ENCODE peak calls at places on chromosomes 16 and 17, in seven cellular contexts. J is GM18507, N is NCI-H2081, A is NCI-H510A treated with DMSO at 0.1 percent for 48 hours, I is amniotic epithelial cell, E is breast epithelium, B is SJSA1. M is an unnamed sample.

GRCh38 chr17:45821147-45821546 is 23.5 kb upstream of the SPPL2C start:
- DNase-seq in N (no peak), J (no peak), I (no peak), B (no peak), E (no peak), A (no peak), M (no peak)

GRCh38 chr17:58084317-58084981 is 1.2 kb downstream of the DYNLL2 start:
- DNase-seq in E (no peak), I (peak), B (no peak), A (peak), J (peak), N (peak), M (peak)

GRCh38 chr16:78686601-78687000 is 587.1 kb downstream of the WWOX start:
- DNase-seq in E (no peak), N (no peak), J (no peak), A (no peak), B (no peak), I (no peak), M (no peak)

GRCh38 chr16:79139799-79140198 is 460.7 kb downstream of the MAF start:
- DNase-seq in J (no peak), N (no peak), E (no peak), B (no peak), A (no peak), I (no peak), M (no peak)

GRCh38 chr16:84973776-84974523 is 37.4 kb downstream of the ZDHHC7 start:
- DNase-seq in A (no peak), N (no peak), B (no peak), I (no peak), E (no peak), J (no peak), M (no peak)

GRCh38 chr17:8954339-8954738 is 11.2 kb downstream of the PIK3R5 start:
- DNase-seq in B (no peak), A (no peak), N (no peak), J (no peak), I (no peak), E (no peak), M (no peak)

GRCh38 chr16:50462793-50463507 is 85.2 kb upstream of the NKD1 start:
- DNase-seq in I (no peak), N (no peak), J (no peak), A (no peak), E (peak), B (no peak), M (no peak)

GRCh38 chr17:61467416-61468262 is 15.4 kb downstream of the TBX4 start:
- DNase-seq in A (peak), B (no peak), E (peak), I (peak), J (no peak), N (no peak), M (no peak)

GRCh38 chr17:19460695-19461094 is 49.7 kb downstream of the RNF112 start:
- DNase-seq in B (no peak), I (no peak), J (no peak), N (no peak), E (no peak), A (no peak), M (no peak)

GRCh38 chr17:48219605-48220004 is 112.0 kb downstream of the SNX11 start:
- DNase-seq in N (no peak), E (no peak), J (no peak), A (peak), I (no peak), B (no peak), M (no peak)

GRCh38 chr16:89880477-89881367 is 7.3 kb downstream of the TCF25 start:
- DNase-seq in N (no peak), A (no peak), B (no peak), E (no peak), I (no peak), J (no peak), M (no peak)

GRCh38 chr17:38681096-38681495 is 6.3 kb upstream of the EPOP start:
- DNase-seq in N (no peak), I (no peak), J (no peak), B (no peak), A (no peak), E (no peak), M (no peak)

GRCh38 chr17:22266231-22266630 is 573.9 kb downstream of the KCNJ18 start:
- DNase-seq in I (no peak), A (peak), E (no peak), J (no peak), B (no peak), N (peak), M (no peak)

GRCh38 chr17:77926144-77926543 is 32.4 kb upstream of the TNRC6C start:
- DNase-seq in B (no peak), I (no peak), E (no peak), N (no peak), J (no peak), A (no peak), M (no peak)

GRCh38 chr17:45144199-45145034 is 3.9 kb upstream of the HEXIM1 start:
- DNase-seq in N (no peak), J (no peak), I (no peak), B (no peak), E (no peak), A (no peak), M (no peak)

GRCh38 chr17:79463421-79464309 is 147.2 kb downstream of the RBFOX3 start:
- DNase-seq in E (no peak), B (no peak), J (no peak), A (no peak), N (no peak), I (no peak), M (no peak)

GRCh38 chr17:30549864-30550511 is 72.8 kb downstream of the GOSR1 start:
- DNase-seq in A (no peak), B (no peak), N (no peak), I (no peak), E (no peak), J (no peak), M (no peak)

GRCh38 chr17:12624221-12624620 is 41.5 kb upstream of the MYOCD start:
- DNase-seq in N (no peak), A (no peak), I (peak), J (no peak), B (no peak), E (no peak), M (no peak)

GRCh38 chr17:48121921-48122650 is 14.5 kb downstream of the SNX11 start:
- DNase-seq in A (peak), E (no peak), N (no peak), J (no peak), B (no peak), I (no peak), M (no peak)

GRCh38 chr16:9119795-9120194 is 28.4 kb downstream of the HAPSTR1 start:
- DNase-seq in E (no peak), A (no peak), I (peak), N (no peak), J (no peak), B (no peak), M (no peak)

GRCh38 chr17:15398291-15398690 is 56.9 kb upstream of the TEKT3 start:
- DNase-seq in N (no peak), I (peak), J (no peak), E (no peak), A (no peak), B (peak), M (no peak)

GRCh38 chr16:17273142-17273561 is 197.6 kb downstream of the XYLT1 start:
- DNase-seq in J (no peak), B (peak), A (no peak), I (peak), N (no peak), E (no peak), M (no peak)

GRCh38 chr17:78257810-78258322 is 26.4 kb downstream of the TMEM235 start:
- DNase-seq in E (no peak), N (no peak), A (no peak), J (no peak), B (no peak), I (peak), M (no peak)

GRCh38 chr17:74918906-74919305 is 4.1 kb downstream of the USH1G start:
- DNase-seq in B (no peak), E (no peak), I (no peak), N (no peak), J (no peak), A (no peak), M (no peak)

GRCh38 chr17:33927732-33928133 is 327.4 kb upstream of the CCL2 start:
- DNase-seq in B (no peak), A (no peak), E (no peak), I (no peak), N (no peak), J (no peak), M (peak)

GRCh38 chr16:29994613-29995329 is 646 bp downstream of the HIRIP3 start:
- DNase-seq in I (peak), N (peak), J (peak), B (peak), A (peak), E (no peak), M (no peak)

GRCh38 chr17:31488264-31488981 is 96.9 kb downstream of the RAB11FIP4 start:
- DNase-seq in E (no peak), B (no peak), N (peak), J (no peak), I (no peak), A (peak), M (no peak)

GRCh38 chr16:1002399-1003161 is 21.0 kb downstream of the SOX8 start:
- DNase-seq in A (no peak), E (peak), I (peak), N (no peak), J (no peak), B (peak), M (no peak)

GRCh38 chr16:12459401-12459791 is 344.3 kb downstream of the CPPED1 start:
- DNase-seq in A (no peak), B (no peak), E (peak), N (no peak), I (no peak), J (no peak), M (no peak)

GRCh38 chr16:50284131-50284911 is 18.0 kb downstream of the ADCY7 start:
- DNase-seq in J (no peak), E (no peak), I (no peak), B (no peak), A (no peak), N (no peak), M (no peak)